ENCODE peak calls at places on chromosome 11, in four cellular contexts. E is IMR-90, X is neuronal stem cell, V is H1. M is an unnamed sample.

GRCh38 chr11:69721061-69721460 is 17.2 kb upstream of the FGF19 start:
- DNase-seq in E (no peak), V (no peak), X (no peak), M (no peak)

GRCh38 chr11:73152861-73153483 is 10.9 kb upstream of the FCHSD2 start:
- DNase-seq in X (no peak), E (no peak), V (no peak), M (no peak)

GRCh38 chr11:92224394-92225205 is at the start of gene FAT3:
- DNase-seq in X (peak), E (peak), V (no peak), M (peak)

GRCh38 chr11:132106336-132106982 is 736.0 kb downstream of the NTM start:
- DNase-seq in E (peak), X (no peak), V (no peak), M (no peak)

GRCh38 chr11:10398525-10398924 is 56.5 kb upstream of the AMPD3 start:
- DNase-seq in E (no peak), X (no peak), V (no peak), M (peak)

GRCh38 chr11:40842750-40843339 is 616.6 kb downstream of the LRRC4C start:
- DNase-seq in X (no peak), E (no peak), V (no peak), M (no peak)

GRCh38 chr11:77201370-77201769 is 73.3 kb downstream of the MYO7A start:
- DNase-seq in E (no peak), X (no peak), V (no peak), M (no peak)

GRCh38 chr11:28666632-28667031 is 558.4 kb downstream of the METTL15 start:
- DNase-seq in V (no peak), X (no peak), E (no peak), M (no peak)

GRCh38 chr11:1936072-1936780 is 10.9 kb upstream of the MRPL23 start:
- DNase-seq in X (no peak), V (no peak), E (no peak), M (no peak)

GRCh38 chr11:28144808-28145207 is 36.6 kb downstream of the METTL15 start:
- DNase-seq in E (peak), V (no peak), X (no peak), M (peak)

GRCh38 chr11:2413735-2414579 is 13.4 kb downstream of the TSSC4 start:
- DNase-seq in X (no peak), E (no peak), V (no peak), M (no peak)

GRCh38 chr11:9347100-9347499 is 32.7 kb upstream of the TMEM41B start:
- DNase-seq in E (no peak), V (no peak), X (no peak), M (peak)

GRCh38 chr11:36564376-36565032 is 3.3 kb upstream of the RAG1 start:
- DNase-seq in V (no peak), E (peak), X (peak), M (peak)

GRCh38 chr11:72079776-72080325 is 491 bp downstream of the NUMA1 start:
- DNase-seq in E (no peak), V (no peak), X (no peak), M (no peak)

GRCh38 chr11:27217948-27218410 is 145.0 kb downstream of the CCDC34 start:
- DNase-seq in E (peak), X (no peak), V (no peak), M (peak)

GRCh38 chr11:86034710-86035109 is 34.2 kb downstream of the PICALM start:
- DNase-seq in E (no peak), X (no peak), V (no peak), M (no peak)

GRCh38 chr11:66361502-66361941 is 10.0 kb downstream of the SLC29A2 start:
- DNase-seq in V (no peak), X (no peak), E (no peak), M (no peak)

GRCh38 chr11:2530131-2530854 is 85.5 kb downstream of the KCNQ1 start:
- DNase-seq in E (no peak), V (no peak), X (no peak), M (no peak)

GRCh38 chr11:1060885-1061616 is 13.6 kb upstream of the MUC2 start:
- DNase-seq in V (no peak), X (no peak), E (peak), M (no peak)

GRCh38 chr11:78030429-78031325 is 7.6 kb upstream of the KCTD14 start:
- DNase-seq in X (no peak), V (no peak), E (peak), M (no peak)

GRCh38 chr11:120343429-120343828 is 7.2 kb downstream of the ARHGEF12 start:
- DNase-seq in E (no peak), V (no peak), X (no peak), M (no peak)

GRCh38 chr11:6650980-6651379 is 4.6 kb downstream of the DCHS1 start:
- DNase-seq in V (no peak), E (peak), X (no peak), M (no peak)

GRCh38 chr11:19953342-19953741 is 206.9 kb downstream of the DBX1 start:
- DNase-seq in V (peak), X (no peak), E (peak), M (peak)

GRCh38 chr11:82927264-82927880 is 25.8 kb downstream of the DDIAS start:
- DNase-seq in X (peak), V (no peak), E (peak), M (peak)

GRCh38 chr11:34599406-34599901 is 21.4 kb upstream of the EHF start:
- DNase-seq in X (no peak), V (no peak), E (peak), M (peak)

GRCh38 chr11:72953631-72954030 is 139.4 kb downstream of the ATG16L2 start:
- DNase-seq in V (no peak), E (no peak), X (no peak), M (no peak)

GRCh38 chr11:104918113-104918824 is 20.0 kb upstream of the CASP12 start:
- DNase-seq in E (peak), X (no peak), V (no peak), M (peak)

GRCh38 chr11:44760917-44761545 is 34.3 kb downstream of the TSPAN18 start:
- DNase-seq in X (peak), V (peak), E (peak), M (peak)

GRCh38 chr11:19934828-19935259 is 222.2 kb downstream of the NAV2 start:
- DNase-seq in E (peak), X (no peak), V (no peak), M (peak)

GRCh38 chr11:126146454-126147192 is 64.8 kb downstream of the RPUSD4 start:
- DNase-seq in E (no peak), V (no peak), X (peak), M (no peak)

GRCh38 chr11:103035656-103036434 is 56.1 kb downstream of the DCUN1D5 start:
- DNase-seq in E (peak), X (peak), V (no peak), M (peak)

GRCh38 chr11:64851831-64852337 is 7.4 kb upstream of the CDC42BPG start:
- DNase-seq in X (no peak), V (no peak), E (no peak), M (no peak)

GRCh38 chr11:65794570-65795510 is 8.0 kb downstream of the OVOL1 start:
- DNase-seq in E (no peak), V (no peak), X (no peak), M (no peak)

DNA sequence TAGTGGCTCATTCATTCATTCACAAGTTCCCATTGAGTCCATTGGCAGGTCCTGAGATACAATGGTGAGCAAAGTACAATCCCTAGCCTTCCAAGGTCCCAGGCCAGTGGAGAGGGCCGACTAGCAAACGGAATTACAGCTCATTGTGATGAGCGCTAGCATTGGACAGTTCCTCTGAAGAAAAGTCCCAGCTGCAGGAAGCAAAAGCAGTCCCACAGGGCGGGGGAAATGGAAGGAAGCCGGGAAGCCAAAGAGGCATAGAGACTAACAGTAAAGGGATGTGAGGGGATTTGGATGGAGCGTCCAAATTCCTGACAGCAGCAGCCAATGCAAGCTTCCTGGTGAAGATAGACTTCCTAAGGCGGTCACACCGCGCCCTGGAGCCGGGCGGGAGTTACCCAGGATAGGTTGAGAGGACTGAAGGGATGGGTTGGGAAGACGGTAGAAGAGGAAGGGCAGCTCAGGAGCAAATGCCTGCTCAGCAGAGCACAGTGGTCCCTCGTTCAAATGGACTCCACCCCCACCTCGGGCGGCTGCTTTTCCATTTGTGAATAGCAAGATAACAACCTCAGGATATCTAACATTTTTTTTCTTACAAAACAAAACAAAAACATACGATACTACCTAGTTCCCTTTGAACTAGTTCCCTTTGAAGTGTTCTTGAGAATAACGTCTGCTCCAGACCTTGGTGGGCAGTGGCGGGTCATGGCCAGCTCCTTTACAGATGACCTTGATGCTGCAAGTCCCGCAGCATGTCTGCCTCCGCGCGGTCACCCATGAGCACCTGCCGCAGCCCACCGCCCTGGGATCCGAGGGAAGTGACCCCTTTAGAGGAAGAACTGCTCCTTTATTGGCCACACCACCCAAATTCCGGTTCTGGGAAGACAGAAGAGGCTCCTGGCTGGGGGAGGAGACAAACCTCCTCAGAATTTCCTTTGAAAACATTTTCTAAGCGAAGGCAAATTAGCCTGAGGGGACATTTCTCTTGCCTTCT is 132.9 kb downstream of the RASSF10 start:
- DNase-seq in V (no peak), E (no peak), X (no peak), M (no peak)
- H2BK5ac ChIP-seq in V (no peak), E (no peak), X (no peak), M (peak)

GRCh38 chr11:3614742-3615171 is 27.0 kb downstream of the ART5 start:
- DNase-seq in X (no peak), V (no peak), E (no peak), M (no peak)
- H2BK5ac ChIP-seq in X (no peak), V (no peak), E (no peak), M (no peak)

GRCh38 chr11:100719809-100720221 is 32.7 kb downstream of the ARHGAP42 start:
- DNase-seq in E (peak), V (no peak), X (no peak), M (peak)

GRCh38 chr11:100715163-100715792 is 28.2 kb downstream of the ARHGAP42 start:
- DNase-seq in E (no peak), X (no peak), V (no peak), M (no peak)

GRCh38 chr11:100716848-100717247 is 29.8 kb downstream of the ARHGAP42 start:
- DNase-seq in E (no peak), X (no peak), V (no peak), M (peak)

DNA sequence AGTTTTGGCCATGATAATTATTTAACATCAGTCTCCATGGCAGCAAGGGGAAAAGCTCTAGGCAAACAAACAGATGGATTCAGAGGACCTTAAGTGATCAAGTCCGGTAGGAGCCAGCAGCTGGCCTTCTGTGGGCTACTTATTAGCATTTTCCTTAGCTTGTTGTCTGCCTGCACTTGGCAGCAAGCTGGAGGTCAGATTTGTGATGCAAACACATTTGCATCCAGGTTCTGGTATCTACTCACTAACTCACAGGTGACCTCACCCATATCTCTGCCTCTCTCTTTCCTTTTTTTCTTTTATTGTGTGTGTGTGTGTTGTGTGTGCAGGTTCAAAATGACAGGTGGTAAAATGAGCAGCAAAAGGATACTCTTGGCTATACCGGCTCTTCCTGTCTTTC is 32.3 kb downstream of the ARHGAP42 start:
- DNase-seq in V (peak), X (no peak), E (peak), M (peak)
- H2BK5ac ChIP-seq in V (peak), X (no peak), E (no peak), M (no peak)

DNA sequence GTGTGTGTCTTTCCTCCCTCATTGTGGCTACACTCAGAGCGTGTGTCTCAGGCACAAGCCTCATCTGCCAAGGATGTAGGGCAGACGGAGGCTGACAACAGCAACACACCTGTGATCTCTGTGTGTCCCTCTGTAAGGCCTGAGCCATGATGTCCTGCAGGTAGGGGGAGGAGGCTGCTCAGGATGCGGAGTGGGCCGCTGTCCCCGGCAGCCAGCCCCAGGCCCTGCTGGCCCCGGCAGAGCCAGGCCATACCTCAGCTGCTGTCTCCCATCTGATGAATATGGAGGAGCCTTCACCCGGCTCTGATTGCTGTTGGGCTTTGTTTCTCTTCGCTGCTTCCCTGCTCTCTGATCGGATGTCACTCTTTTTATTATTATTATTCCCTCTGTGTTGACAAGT is 83.7 kb upstream of the NCAM1 start:
- DNase-seq in V (no peak), E (no peak), X (no peak), M (no peak)
- H2BK5ac ChIP-seq in V (peak), E (no peak), X (no peak), M (no peak)

DNA sequence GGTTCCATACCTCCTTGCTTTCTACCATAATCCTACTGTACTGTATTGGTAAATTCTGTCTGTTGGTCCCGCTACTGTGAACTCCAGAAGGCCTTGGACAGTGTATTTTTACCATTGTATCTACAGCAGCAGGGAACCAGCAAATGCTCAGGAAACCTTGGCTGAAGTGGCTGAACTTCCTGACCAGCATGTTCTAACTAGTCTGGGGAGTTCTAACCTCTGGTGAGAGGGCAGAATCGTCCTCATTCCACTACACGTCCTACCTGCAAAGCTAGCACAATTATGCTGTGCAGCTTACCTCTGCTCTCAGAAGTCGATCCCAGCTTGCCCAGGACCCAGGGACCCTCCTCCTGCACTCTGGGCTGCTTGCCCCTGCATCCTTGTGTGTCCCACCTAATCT is 283.1 kb downstream of the TENM4 start:
- DNase-seq in X (no peak), E (no peak), V (no peak), M (no peak)
- H2BK5ac ChIP-seq in X (no peak), E (no peak), V (no peak), M (no peak)

M was measured in mesenchymal stem cell.